ENCODE peak calls at places on chromosomes 2 and 18, in nine cellular contexts. One of them, this sample, is unnamed.

GRCh38 chr18:76488190-76488589 is 6.9 kb downstream of the ZNF516 start:
- DNase-seq in body of pancreas: no peak
- DNase-seq in BE2C: no peak
- DNase-seq in GM23338: peak; percentile 15
- DNase-seq in foreskin keratinocyte: no peak
- DNase-seq in CD8-positive, alpha-beta T cell: no peak
- DNase-seq in right lobe of liver: no peak
- DNase-seq in pancreas: no peak
- DNase-seq in lower lobe of right lung: no peak
- DNase-seq in this sample: no peak

GRCh38 chr2:64455545-64455944 is 1.6 kb downstream of the LGALSL start:
- DNase-seq in pancreas: no peak
- DNase-seq in CD8-positive, alpha-beta T cell: no peak
- DNase-seq in GM23338: no peak
- DNase-seq in foreskin keratinocyte: no peak
- DNase-seq in body of pancreas: no peak
- DNase-seq in right lobe of liver: no peak
- DNase-seq in lower lobe of right lung: no peak
- DNase-seq in BE2C: no peak
- DNase-seq in this sample: no peak

GRCh38 chr2:31049264-31049663 is 89.0 kb downstream of the GALNT14 start:
- DNase-seq in GM23338: no peak
- DNase-seq in BE2C: no peak
- DNase-seq in foreskin keratinocyte: no peak
- DNase-seq in CD8-positive, alpha-beta T cell: no peak
- DNase-seq in body of pancreas: no peak
- DNase-seq in lower lobe of right lung: no peak
- DNase-seq in right lobe of liver: no peak
- DNase-seq in pancreas: no peak
- DNase-seq in this sample: no peak

GRCh38 chr2:74860521-74860920 is 26.6 kb downstream of the HK2 start:
- DNase-seq in right lobe of liver: no peak
- DNase-seq in BE2C: no peak
- DNase-seq in pancreas: no peak
- DNase-seq in body of pancreas: no peak
- DNase-seq in foreskin keratinocyte: no peak
- DNase-seq in CD8-positive, alpha-beta T cell: no peak
- DNase-seq in lower lobe of right lung: no peak
- DNase-seq in GM23338: no peak
- DNase-seq in this sample: no peak

GRCh38 chr2:219758907-219759680 is 131.7 kb downstream of the SLC4A3 start:
- DNase-seq in body of pancreas: no peak
- DNase-seq in CD8-positive, alpha-beta T cell: no peak
- DNase-seq in pancreas: no peak
- DNase-seq in right lobe of liver: no peak
- DNase-seq in BE2C: no peak
- DNase-seq in foreskin keratinocyte: no peak
- DNase-seq in GM23338: no peak
- DNase-seq in lower lobe of right lung: no peak
- DNase-seq in this sample: no peak

GRCh38 chr2:130304726-130305125 is 38.0 kb upstream of the IMP4 start:
- DNase-seq in CD8-positive, alpha-beta T cell: no peak
- DNase-seq in BE2C: no peak
- DNase-seq in pancreas: no peak
- DNase-seq in foreskin keratinocyte: no peak
- DNase-seq in lower lobe of right lung: no peak
- DNase-seq in body of pancreas: no peak
- DNase-seq in GM23338: no peak
- DNase-seq in right lobe of liver: no peak
- DNase-seq in this sample: no peak

GRCh38 chr2:168948621-168949212 is 47.6 kb downstream of the G6PC2 start:
- DNase-seq in body of pancreas: no peak
- DNase-seq in GM23338: peak; percentile 63
- DNase-seq in lower lobe of right lung: no peak
- DNase-seq in BE2C: no peak
- DNase-seq in foreskin keratinocyte: peak; percentile 14
- DNase-seq in CD8-positive, alpha-beta T cell: no peak
- DNase-seq in pancreas: no peak
- DNase-seq in right lobe of liver: no peak
- DNase-seq in this sample: no peak

GRCh38 chr2:9693138-9693520 is 62.3 kb upstream of the YWHAQ start:
- DNase-seq in lower lobe of right lung: no peak
- DNase-seq in CD8-positive, alpha-beta T cell: no peak
- DNase-seq in BE2C: no peak
- DNase-seq in GM23338: no peak
- DNase-seq in body of pancreas: no peak
- DNase-seq in right lobe of liver: no peak
- DNase-seq in foreskin keratinocyte: peak; percentile 74
- DNase-seq in pancreas: no peak
- DNase-seq in this sample: no peak

GRCh38 chr2:133780099-133780996 is 212.1 kb upstream of the NCKAP5 start:
- DNase-seq in right lobe of liver: no peak
- DNase-seq in foreskin keratinocyte: peak; percentile 64
- DNase-seq in CD8-positive, alpha-beta T cell: no peak
- DNase-seq in lower lobe of right lung: no peak
- DNase-seq in pancreas: no peak
- DNase-seq in GM23338: peak; percentile 90
- DNase-seq in BE2C: peak; percentile 53
- DNase-seq in body of pancreas: peak; percentile 68
- DNase-seq in this sample: no peak

GRCh38 chr2:36667931-36668330 is 28.6 kb upstream of the VIT start:
- DNase-seq in foreskin keratinocyte: no peak
- DNase-seq in body of pancreas: no peak
- DNase-seq in BE2C: no peak
- DNase-seq in right lobe of liver: no peak
- DNase-seq in lower lobe of right lung: no peak
- DNase-seq in GM23338: peak; percentile 68
- DNase-seq in pancreas: no peak
- DNase-seq in CD8-positive, alpha-beta T cell: no peak
- DNase-seq in this sample: no peak

GRCh38 chr2:176445831-176446433 is 176.7 kb downstream of the MTX2 start:
- DNase-seq in BE2C: no peak
- DNase-seq in CD8-positive, alpha-beta T cell: no peak
- DNase-seq in lower lobe of right lung: no peak
- DNase-seq in body of pancreas: no peak
- DNase-seq in right lobe of liver: no peak
- DNase-seq in pancreas: no peak
- DNase-seq in GM23338: no peak
- DNase-seq in foreskin keratinocyte: no peak
- DNase-seq in this sample: no peak

DNA sequence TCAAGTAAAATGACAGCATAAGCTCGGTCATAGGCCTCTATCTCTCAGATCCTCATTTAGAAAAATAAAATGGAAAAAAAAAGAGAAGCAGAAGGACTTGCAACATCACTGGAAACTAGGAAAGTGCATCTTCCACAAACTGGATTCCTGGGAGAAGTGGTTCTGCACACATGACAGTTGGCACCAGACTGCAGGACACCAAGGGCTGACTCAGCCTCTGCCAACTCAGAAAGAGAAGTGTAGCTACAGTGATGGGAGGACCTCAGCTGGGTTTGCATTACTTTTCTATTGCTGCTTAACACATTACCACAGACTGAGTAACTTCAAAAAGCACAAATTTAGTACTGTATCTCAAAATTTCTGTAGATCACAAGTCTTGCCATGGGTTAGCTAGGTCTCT is 409.5 kb upstream of the GCFC2 start:
- DNase-seq in CD8-positive, alpha-beta T cell: no peak
- DNase-seq in pancreas: no peak
- DNase-seq in GM23338: no peak
- DNase-seq in BE2C: no peak
- DNase-seq in foreskin keratinocyte: no peak
- DNase-seq in body of pancreas: no peak
- DNase-seq in right lobe of liver: no peak
- DNase-seq in lower lobe of right lung: no peak
- DNase-seq in this sample: no peak
- H3K27me3 ChIP-seq in CD8-positive, alpha-beta T cell: no peaks in the 10 kb centered on the region
- H3K27me3 ChIP-seq in pancreas: no peaks in the 10 kb centered on the region
- H3K27me3 ChIP-seq in GM23338: no peaks in the 10 kb centered on the region
- H3K27me3 ChIP-seq in BE2C: no peaks in the 10 kb centered on the region
- H3K27me3 ChIP-seq in foreskin keratinocyte: no peaks in the 10 kb centered on the region
- H3K27me3 ChIP-seq in body of pancreas: no peaks in the 10 kb centered on the region
- H3K27me3 ChIP-seq in right lobe of liver: no peaks in the 10 kb centered on the region
- H3K27me3 ChIP-seq in lower lobe of right lung: no peaks in the 10 kb centered on the region
- H3K27me3 ChIP-seq in this sample: no peaks in the 10 kb centered on the region

GRCh38 chr2:127566139-127566417 is 30.6 kb downstream of the MYO7B start:
- DNase-seq in lower lobe of right lung: no peak
- DNase-seq in foreskin keratinocyte: no peak
- DNase-seq in GM23338: no peak
- DNase-seq in pancreas: no peak
- DNase-seq in right lobe of liver: no peak
- DNase-seq in CD8-positive, alpha-beta T cell: no peak
- DNase-seq in body of pancreas: no peak
- DNase-seq in BE2C: no peak
- DNase-seq in this sample: no peak

GRCh38 chr2:127567351-127567854 is 31.9 kb downstream of the MYO7B start:
- DNase-seq in right lobe of liver: no peak
- DNase-seq in CD8-positive, alpha-beta T cell: no peak
- DNase-seq in GM23338: no peak
- DNase-seq in BE2C: no peak
- DNase-seq in body of pancreas: no peak
- DNase-seq in foreskin keratinocyte: no peak
- DNase-seq in pancreas: no peak
- DNase-seq in lower lobe of right lung: no peak
- DNase-seq in this sample: no peak

GRCh38 chr2:127565261-127566138 is 30.0 kb downstream of the MYO7B start:
- DNase-seq in pancreas: no peak
- DNase-seq in foreskin keratinocyte: no peak
- DNase-seq in lower lobe of right lung: no peak
- DNase-seq in body of pancreas: no peak
- DNase-seq in GM23338: no peak
- DNase-seq in BE2C: no peak
- DNase-seq in right lobe of liver: no peak
- DNase-seq in CD8-positive, alpha-beta T cell: no peak
- DNase-seq in this sample: no peak

GRCh38 chr2:127568128-127568527 is 32.6 kb downstream of the MYO7B start:
- DNase-seq in BE2C: no peak
- DNase-seq in right lobe of liver: no peak
- DNase-seq in CD8-positive, alpha-beta T cell: no peak
- DNase-seq in GM23338: no peak
- DNase-seq in pancreas: peak; percentile 29
- DNase-seq in lower lobe of right lung: no peak
- DNase-seq in body of pancreas: no peak
- DNase-seq in foreskin keratinocyte: no peak
- DNase-seq in this sample: peak; percentile 41

GRCh38 chr2:127566576-127566975 is 31.1 kb downstream of the MYO7B start:
- DNase-seq in foreskin keratinocyte: no peak
- DNase-seq in BE2C: no peak
- DNase-seq in GM23338: no peak
- DNase-seq in pancreas: no peak
- DNase-seq in body of pancreas: no peak
- DNase-seq in lower lobe of right lung: no peak
- DNase-seq in CD8-positive, alpha-beta T cell: no peak
- DNase-seq in right lobe of liver: no peak
- DNase-seq in this sample: no peak
- TF ChIP-seq CTCF in foreskin keratinocyte: no peak
- TF ChIP-seq CTCF in BE2C: no peak
- TF ChIP-seq CTCF in GM23338: no peak
- TF ChIP-seq CTCF in pancreas: no peak
- TF ChIP-seq CTCF in body of pancreas: no peak
- TF ChIP-seq CTCF in lower lobe of right lung: no peak
- TF ChIP-seq CTCF in CD8-positive, alpha-beta T cell: no peak
- TF ChIP-seq CTCF in right lobe of liver: no peak
- TF ChIP-seq CTCF in this sample: no peak

DNA sequence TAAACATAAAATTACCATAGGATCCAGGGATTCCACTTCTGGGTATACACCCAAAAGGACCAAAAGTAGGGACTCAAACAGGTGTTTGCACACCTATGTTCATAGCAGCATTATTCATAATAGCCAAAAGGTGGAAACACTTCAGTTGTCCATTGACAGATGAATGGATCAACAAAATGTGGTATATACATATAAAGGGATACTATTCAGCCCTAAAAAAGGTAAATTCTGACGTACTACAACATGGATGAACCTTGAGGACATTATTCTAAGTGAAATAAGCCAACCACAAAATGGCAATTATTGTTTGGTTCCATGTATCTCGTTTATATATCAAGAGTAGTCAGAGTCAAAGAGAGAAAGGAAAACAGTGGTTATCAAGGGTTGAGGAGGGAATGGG is 128.1 kb downstream of the MTCL1 start:
- DNase-seq in pancreas: no peak
- DNase-seq in CD8-positive, alpha-beta T cell: no peak
- DNase-seq in lower lobe of right lung: no peak
- DNase-seq in right lobe of liver: no peak
- DNase-seq in BE2C: no peak
- DNase-seq in GM23338: no peak
- DNase-seq in foreskin keratinocyte: no peak
- DNase-seq in body of pancreas: no peak
- DNase-seq in this sample: no peak
- H3K4me1 ChIP-seq in pancreas: no peaks in the 10 kb centered on the region
- H3K4me1 ChIP-seq in CD8-positive, alpha-beta T cell: no peaks in the 10 kb centered on the region
- H3K4me1 ChIP-seq in lower lobe of right lung: peaks cover 7% of the 10 kb centered on the region
- H3K4me1 ChIP-seq in right lobe of liver: no peaks in the 10 kb centered on the region
- H3K4me1 ChIP-seq in BE2C: no peaks in the 10 kb centered on the region
- H3K4me1 ChIP-seq in GM23338: no peaks in the 10 kb centered on the region
- H3K4me1 ChIP-seq in foreskin keratinocyte: peaks cover 5% of the 10 kb centered on the region
- H3K4me1 ChIP-seq in body of pancreas: no peaks in the 10 kb centered on the region
- H3K4me1 ChIP-seq in this sample: peaks cover 10% of the 10 kb centered on the region

GRCh38 chr2:68420254-68420910 is 46.7 kb downstream of the FBXO48 start:
- DNase-seq in foreskin keratinocyte: no peak
- DNase-seq in GM23338: no peak
- DNase-seq in body of pancreas: no peak
- DNase-seq in BE2C: no peak
- DNase-seq in CD8-positive, alpha-beta T cell: no peak
- DNase-seq in right lobe of liver: no peak
- DNase-seq in lower lobe of right lung: no peak
- DNase-seq in pancreas: no peak
- DNase-seq in this sample: no peak

GRCh38 chr2:68417931-68418330 is 49.2 kb downstream of the FBXO48 start:
- DNase-seq in body of pancreas: no peak
- DNase-seq in pancreas: no peak
- DNase-seq in foreskin keratinocyte: no peak
- DNase-seq in lower lobe of right lung: no peak
- DNase-seq in CD8-positive, alpha-beta T cell: no peak
- DNase-seq in right lobe of liver: no peak
- DNase-seq in GM23338: no peak
- DNase-seq in BE2C: no peak
- DNase-seq in this sample: no peak

GRCh38 chr2:68416081-68416675 is 50.9 kb downstream of the FBXO48 start:
- DNase-seq in body of pancreas: no peak
- DNase-seq in GM23338: no peak
- DNase-seq in lower lobe of right lung: no peak
- DNase-seq in pancreas: no peak
- DNase-seq in right lobe of liver: no peak
- DNase-seq in BE2C: no peak
- DNase-seq in CD8-positive, alpha-beta T cell: no peak
- DNase-seq in foreskin keratinocyte: peak; percentile 10
- DNase-seq in this sample: no peak

GRCh38 chr2:68418419-68418818 is 48.7 kb downstream of the FBXO48 start:
- DNase-seq in BE2C: no peak
- DNase-seq in body of pancreas: no peak
- DNase-seq in pancreas: no peak
- DNase-seq in lower lobe of right lung: no peak
- DNase-seq in GM23338: no peak
- DNase-seq in foreskin keratinocyte: no peak
- DNase-seq in CD8-positive, alpha-beta T cell: no peak
- DNase-seq in right lobe of liver: no peak
- DNase-seq in this sample: no peak

DNA sequence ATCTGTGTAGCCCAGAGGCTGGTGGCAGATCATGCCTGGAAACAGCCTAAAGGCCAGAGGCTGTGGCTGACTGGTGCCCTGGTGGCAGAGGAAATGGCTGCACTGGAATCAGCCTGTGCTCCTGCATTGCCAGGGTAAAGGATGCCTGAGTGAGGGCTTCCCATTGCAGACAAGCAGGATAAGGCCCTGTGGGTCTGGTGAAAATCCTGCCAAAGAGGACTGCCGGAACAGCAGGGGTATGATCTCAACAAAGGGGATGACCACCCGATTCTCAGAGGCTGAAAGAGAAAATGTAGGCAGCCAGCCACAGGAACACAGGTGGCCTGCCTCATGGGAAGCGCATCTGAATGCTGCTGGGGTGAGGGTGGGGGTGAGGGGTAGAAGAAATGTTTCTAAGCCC is 48.2 kb downstream of the FBXO48 start:
- DNase-seq in body of pancreas: no peak
- DNase-seq in foreskin keratinocyte: no peak
- DNase-seq in GM23338: peak; percentile 37
- DNase-seq in lower lobe of right lung: no peak
- DNase-seq in BE2C: no peak
- DNase-seq in pancreas: no peak
- DNase-seq in CD8-positive, alpha-beta T cell: no peak
- DNase-seq in right lobe of liver: no peak
- DNase-seq in this sample: no peak
- H3K27me3 ChIP-seq in body of pancreas: no peaks in the 10 kb centered on the region
- H3K27me3 ChIP-seq in foreskin keratinocyte: peaks cover 47% of the 10 kb centered on the region
- H3K27me3 ChIP-seq in GM23338: no peaks in the 10 kb centered on the region
- H3K27me3 ChIP-seq in lower lobe of right lung: no peaks in the 10 kb centered on the region
- H3K27me3 ChIP-seq in BE2C: no peaks in the 10 kb centered on the region
- H3K27me3 ChIP-seq in pancreas: no peaks in the 10 kb centered on the region
- H3K27me3 ChIP-seq in CD8-positive, alpha-beta T cell: no peaks in the 10 kb centered on the region
- H3K27me3 ChIP-seq in right lobe of liver: no peaks in the 10 kb centered on the region
- H3K27me3 ChIP-seq in this sample: no peaks in the 10 kb centered on the region

This sample was measured in upper lobe of right lung.